ENCODE peak calls at places on chromosomes 2 and 18, in six cellular contexts. X is NCI-H2171 treated with DMSO at 0.1 percent for 48 hours; K is stimulated activated CD8-positive, alpha-beta memory T cell treated with anti-CD3 and anti-CD28 coated beads, Interleukin-15, amount 100 ng/mL, for 1 hour; L is EH; G is iPS-NIHi11; W is retina. V is an unnamed sample.
A peak's percentile ranks its signal among the peaks of the same experiment; 100 is the strongest.

GRCh38 chr2:29309090-29310054 is 194.2 kb downstream of the CLIP4 start:
- DNase-seq in G (peak; percentile 79), X (peak; percentile 58), K (no peak), W (peak; percentile 61), L (peak; percentile 71), V (peak; percentile 10)

GRCh38 chr2:215728504-215729065 is 284.8 kb downstream of the MREG start:
- DNase-seq in L (peak; percentile 96), G (no peak), W (no peak), K (no peak), X (no peak), V (no peak)

GRCh38 chr2:119744335-119744939 is 15.3 kb upstream of the PTPN4 start:
- DNase-seq in L (peak; percentile 15), G (no peak), K (no peak), X (no peak), W (no peak), V (no peak)

GRCh38 chr2:98252394-98252793 is 93.9 kb upstream of the CNGA3 start:
- DNase-seq in W (no peak), X (no peak), L (no peak), G (no peak), K (no peak), V (no peak)

GRCh38 chr18:54679318-54680149 is 88.5 kb downstream of the DYNAP start:
- DNase-seq in K (no peak), L (peak; percentile 80), G (peak; percentile 34), W (peak; percentile 44), X (peak; percentile 61), V (no peak)

GRCh38 chr2:55917713-55918390 is 5.7 kb downstream of the EFEMP1 start:
- DNase-seq in G (no peak), K (no peak), W (no peak), X (no peak), L (no peak), V (no peak)

GRCh38 chr2:3659447-3660432 is 1.7 kb downstream of the ALLC start:
- DNase-seq in L (no peak), X (peak; percentile 31), W (peak; percentile 68), G (no peak), K (no peak), V (no peak)

GRCh38 chr2:65366595-65367125 is 65.7 kb downstream of the SPRED2 start:
- DNase-seq in G (peak; percentile 43), K (no peak), L (peak; percentile 97), X (no peak), W (no peak), V (no peak)

GRCh38 chr2:186590538-186591441 is 934 bp downstream of the ITGAV start:
- DNase-seq in K (no peak), G (peak; percentile 30), L (peak; percentile 60), X (peak; percentile 45), W (peak; percentile 90), V (no peak)

GRCh38 chr2:10549196-10549595 is 101.1 kb upstream of the ODC1 start:
- DNase-seq in G (no peak), K (no peak), L (no peak), X (no peak), W (peak; percentile 30), V (no peak)

GRCh38 chr2:104938226-104938941 is 84.5 kb downstream of the POU3F3 start:
- DNase-seq in G (no peak), X (no peak), W (no peak), K (no peak), L (no peak), V (no peak)

V was measured in amygdala.